ENCODE peak calls at places on chromosome 20, in four cellular contexts. W, X, L and U are unnamed samples.

GRCh38 chr20:6094038-6094437 is 28.8 kb downstream of the FERMT1 start:
- DNase-seq in W (no peak), X (peak; percentile 7), L (no peak), U (no peak)

GRCh38 chr20:32167552-32167951 is 40.0 kb downstream of the PLAGL2 start:
- DNase-seq in W (no peak), X (no peak), L (no peak), U (no peak)

GRCh38 chr20:35489717-35490116 is 34.3 kb downstream of the CEP250 start:
- DNase-seq in W (no peak), X (no peak), L (no peak), U (no peak)

GRCh38 chr20:16125810-16126209 is 447.4 kb downstream of the KIF16B start:
- DNase-seq in W (no peak), X (no peak), L (no peak), U (no peak)

GRCh38 chr20:64261138-64261537 is 5.6 kb downstream of the PCMTD2 start:
- DNase-seq in W (no peak), X (no peak), L (no peak), U (no peak)

GRCh38 chr20:36361406-36361805 is 55.3 kb downstream of the DLGAP4 start:
- DNase-seq in W (no peak), X (no peak), L (no peak), U (no peak)

GRCh38 chr20:9458075-9458818 is 56.1 kb upstream of the LAMP5 start:
- DNase-seq in W (peak; percentile 59), X (peak; percentile 34), L (no peak), U (peak; percentile 47)

GRCh38 chr20:45987108-45987780 is 15.2 kb upstream of the ZNF335 start:
- DNase-seq in W (peak; percentile 73), X (no peak), L (peak; percentile 88), U (peak; percentile 93)

GRCh38 chr20:49635171-49635570 is 67.2 kb upstream of the PTGIS start:
- DNase-seq in W (no peak), X (no peak), L (no peak), U (no peak)

GRCh38 chr20:35129647-35130069 is 17.5 kb downstream of the EDEM2 start:
- DNase-seq in W (peak; percentile 75), X (no peak), L (no peak), U (no peak)

GRCh38 chr20:46304852-46305251 is 3.4 kb downstream of the CDH22 start:
- DNase-seq in W (no peak), X (no peak), L (no peak), U (no peak)

GRCh38 chr20:5402903-5403531 is 86.3 kb upstream of the PROKR2 start:
- DNase-seq in W (peak; percentile 62), X (no peak), L (peak; percentile 21), U (peak; percentile 67)

GRCh38 chr20:62887147-62887859 is 25.7 kb upstream of the TCFL5 start:
- DNase-seq in W (peak; percentile 50), X (no peak), L (no peak), U (no peak)

GRCh38 chr20:10239954-10240353 is 21.3 kb downstream of the SNAP25 start:
- DNase-seq in W (peak; percentile 58), X (no peak), L (no peak), U (no peak)

GRCh38 chr20:48629960-48630315 is 197.9 kb downstream of the PREX1 start:
- DNase-seq in W (no peak), X (no peak), L (no peak), U (no peak)

GRCh38 chr20:48632017-48632824 is 195.6 kb downstream of the PREX1 start:
- DNase-seq in W (no peak), X (no peak), L (no peak), U (no peak)

GRCh38 chr20:48632825-48633619 is 194.8 kb downstream of the PREX1 start:
- DNase-seq in W (no peak), X (no peak), L (no peak), U (no peak)

GRCh38 chr20:48630342-48631075 is 197.3 kb downstream of the PREX1 start:
- DNase-seq in W (no peak), X (no peak), L (peak; percentile 24), U (peak; percentile 65)

GRCh38 chr20:48631114-48632016 is 196.4 kb downstream of the PREX1 start:
- DNase-seq in W (no peak), X (no peak), L (no peak), U (no peak)
- TF ChIP-seq ETV6 in W (no peak), X (no peak), L (no peak), U (no peak)

GRCh38 chr20:38674178-38675133 is 49.8 kb upstream of the SLC32A1 start:
- DNase-seq in W (no peak), X (no peak), L (peak; percentile 99), U (peak; percentile 83)
- TF ChIP-seq ETV6 in W (no peak), X (no peak), L (no peak), U (no peak)

DNA sequence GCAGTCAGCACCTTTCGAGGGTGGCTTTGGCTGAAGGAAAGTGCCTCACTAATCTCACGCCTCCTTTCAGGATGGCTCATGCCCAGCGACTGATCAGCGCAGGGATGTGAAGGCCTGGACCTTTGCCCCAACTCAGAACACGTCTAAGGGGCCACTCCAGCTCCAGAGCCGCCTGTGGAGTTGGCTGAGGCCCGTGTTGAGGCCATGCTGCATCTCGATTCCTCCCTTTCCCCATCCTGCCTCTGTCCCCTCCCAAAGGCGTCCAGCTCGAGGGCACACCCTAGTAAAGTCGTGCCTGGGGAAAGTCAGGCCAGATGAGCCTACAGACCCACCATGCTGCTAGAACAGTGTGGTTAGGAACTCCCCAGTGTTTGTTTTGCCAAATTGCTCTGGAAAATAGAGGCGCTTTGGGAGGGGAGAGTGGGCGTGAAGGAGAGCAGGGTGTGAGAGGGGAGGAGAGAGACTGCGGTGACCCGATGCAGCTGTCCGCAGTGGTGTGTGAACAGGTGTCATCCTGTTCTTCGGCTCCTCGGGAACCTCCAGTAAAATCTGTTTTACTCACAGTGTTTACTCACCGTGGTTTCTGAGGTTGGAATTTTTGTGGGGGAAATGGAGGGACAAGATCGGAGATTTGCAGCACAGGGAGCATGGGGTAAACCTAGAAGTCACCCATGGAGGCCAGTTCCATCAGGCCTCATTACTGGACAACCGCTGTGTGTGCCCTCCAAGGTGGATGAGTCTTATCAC is 85.0 kb upstream of the PMEPA1 start:
- DNase-seq in W (no peak), X (no peak), L (no peak), U (no peak)
- TF ChIP-seq ETV6 in W (no peak), X (no peak), L (no peak), U (no peak)

GRCh38 chr20:25223179-25223661 is 24.7 kb upstream of the PYGB start:
- DNase-seq in W (peak; percentile 91), X (no peak), L (peak; percentile 42), U (no peak)
- TF ChIP-seq ETV6 in W (peak; percentile 35), X (no peak), L (no peak), U (no peak)

DNA sequence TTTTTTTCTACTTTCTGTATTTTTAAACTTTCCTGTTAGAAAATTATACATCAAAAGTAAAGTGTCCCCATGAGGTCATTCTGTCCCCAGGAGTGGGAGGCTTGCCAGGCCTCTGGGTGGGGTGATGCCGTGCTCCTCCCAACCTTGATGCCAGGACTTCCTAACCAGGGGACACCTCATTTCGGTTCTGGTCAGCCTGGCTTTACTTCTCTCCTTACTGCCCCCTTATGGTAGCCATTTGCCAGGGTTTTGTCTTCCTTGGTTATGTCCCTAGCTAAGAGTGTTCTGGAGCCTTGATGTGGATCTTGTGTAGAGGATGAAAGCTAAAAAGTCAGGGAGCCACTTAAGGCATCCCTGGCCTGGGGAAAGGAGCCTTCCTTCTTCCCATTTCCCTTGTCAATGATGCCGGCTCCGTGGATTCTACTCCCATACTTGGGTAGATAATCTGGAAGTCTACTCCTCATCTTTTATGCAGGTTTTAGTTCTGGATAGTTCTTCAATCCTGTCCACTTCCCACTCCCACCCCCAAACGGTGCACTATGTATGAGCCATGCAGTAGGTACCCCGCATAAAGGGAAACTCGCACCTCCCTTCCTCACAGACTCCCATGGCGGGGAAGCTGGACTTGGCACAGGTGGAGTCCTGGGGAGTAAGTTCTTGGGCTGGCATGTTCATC is 164.1 kb upstream of the SALL4 start:
- DNase-seq in W (peak; percentile 84), X (no peak), L (peak; percentile 20), U (peak; percentile 71)
- TF ChIP-seq ETV6 in W (no peak), X (no peak), L (no peak), U (no peak)

DNA sequence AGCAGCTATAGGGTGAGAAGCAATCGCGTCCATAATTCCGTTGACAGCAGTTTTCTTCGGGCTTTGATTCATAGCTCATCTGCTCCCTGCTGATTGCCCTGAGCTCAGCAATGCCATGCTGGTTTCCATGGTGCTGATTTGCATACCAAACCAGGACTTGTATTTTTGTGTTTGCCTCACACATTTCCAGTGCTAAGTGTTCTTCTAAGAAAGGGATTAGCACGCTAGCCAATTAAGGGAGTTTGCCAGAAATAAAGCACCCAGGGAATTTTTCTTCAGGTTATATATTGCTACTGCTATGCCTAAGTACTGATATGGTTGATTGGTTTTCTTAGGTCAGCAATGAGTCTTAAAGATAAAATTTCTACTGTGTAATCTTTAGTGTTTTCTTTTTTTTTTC is 177.6 kb downstream of the PLCB1 start:
- DNase-seq in W (no peak), X (no peak), L (no peak), U (no peak)
- TF ChIP-seq ETV6 in W (no peak), X (no peak), L (no peak), U (no peak)

DNA sequence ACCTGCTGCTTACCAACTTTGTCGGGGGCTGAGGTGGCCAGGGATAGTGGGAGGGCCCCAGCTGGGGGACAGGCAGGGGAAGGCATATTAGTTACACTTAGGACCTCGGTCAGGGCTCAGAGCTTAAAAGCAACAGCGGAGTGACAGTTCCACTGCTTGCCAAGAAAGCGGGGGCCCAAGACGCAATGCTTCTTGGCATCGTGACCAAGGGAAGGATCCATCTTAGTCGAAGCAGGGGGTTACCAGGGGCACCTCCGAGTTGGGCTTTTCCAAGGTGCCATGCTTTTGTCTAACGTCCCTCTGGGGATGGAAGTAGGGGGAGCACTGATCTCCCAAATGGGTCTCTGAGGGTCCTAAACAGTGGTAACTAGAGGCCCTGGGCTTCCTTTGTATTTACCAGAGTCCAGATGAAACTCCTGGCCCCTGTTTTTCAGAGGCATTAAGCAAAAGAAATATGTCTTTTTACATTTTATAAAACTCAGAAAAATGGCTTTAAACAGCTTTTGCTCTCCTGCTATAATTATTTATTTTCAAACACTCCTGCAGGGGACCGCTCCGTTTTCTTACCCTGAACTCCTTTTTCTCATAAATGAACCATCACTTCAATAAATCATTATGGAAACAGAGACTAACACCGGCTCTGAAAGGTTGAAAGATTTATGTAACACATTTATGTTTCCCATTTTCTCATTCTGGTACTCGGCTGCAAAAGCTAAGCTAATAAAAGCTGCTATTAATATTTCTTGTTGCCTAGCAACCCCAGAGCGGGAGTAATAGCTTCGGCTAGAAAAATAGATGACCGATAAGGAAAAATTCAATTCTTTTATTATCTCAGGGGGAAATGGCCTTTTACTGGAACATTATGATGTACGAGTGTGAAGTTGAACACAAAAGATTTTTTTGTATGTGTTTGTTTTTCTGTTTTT is 100.4 kb downstream of the TOX2 start:
- DNase-seq in W (no peak), X (no peak), L (peak; percentile 51), U (no peak)
- TF ChIP-seq ETV6 in W (no peak), X (no peak), L (no peak), U (no peak)

DNA sequence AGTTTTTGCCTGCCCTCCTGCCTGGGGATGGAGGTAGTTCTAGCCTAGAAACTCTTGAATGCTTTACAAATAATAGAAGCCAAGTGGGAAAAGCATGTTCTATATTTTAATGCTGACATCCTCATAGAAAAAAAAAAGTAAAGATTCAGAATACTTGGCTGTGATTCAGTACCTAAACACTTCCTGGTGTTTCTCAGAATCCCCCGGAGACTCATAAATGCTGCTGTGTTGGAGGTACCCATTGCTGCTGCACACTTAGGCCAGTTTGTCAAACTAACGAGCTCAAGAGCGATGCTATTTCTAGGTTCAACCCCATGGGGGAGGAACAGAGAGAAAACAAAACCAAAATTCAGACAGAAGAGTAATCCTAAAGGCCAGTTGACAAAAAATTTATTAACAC is 38.8 kb upstream of the ZFP64 start:
- DNase-seq in W (no peak), X (no peak), L (no peak), U (no peak)
- TF ChIP-seq ETV6 in W (no peak), X (no peak), L (no peak), U (no peak)

GRCh38 chr20:4113996-4114603 is 98.7 kb upstream of the RNF24 start:
- DNase-seq in W (no peak), X (no peak), L (no peak), U (no peak)
- TF ChIP-seq ETV6 in W (no peak), X (no peak), L (no peak), U (no peak)